ENCODE peak calls at places on chromosome 11, in five cellular contexts. H is activated CD4-positive, alpha-beta memory T cell treated with anti-CD3 and anti-CD28 coated beads, Interleukin-2, amount 10 ng/mL, durations not matched to agents 7 days and 5 days; M is upper lobe of left lung; S is T-helper 2 cell; Z is stimulated activated CD4-positive, alpha-beta T cell treated with anti-CD3 and anti-CD28 coated beads, TNF-alpha, amount 100 ng/mL, for 4 hours. W is an unnamed sample.

GRCh38 chr11:108125126-108125525 is 3.8 kb downstream of the ACAT1 start:
- DNase-seq in M (no peak), S (no peak), Z (no peak), H (no peak), W (no peak)

GRCh38 chr11:560305-561147 is at the start of the genes LMNTD2 and RASSF7:
- DNase-seq in M (peak), S (peak), Z (peak), H (peak), W (peak)

GRCh38 chr11:110071197-110071596 is 22.0 kb upstream of the ZC3H12C start:
- DNase-seq in H (no peak), M (no peak), Z (no peak), S (no peak), W (no peak)

GRCh38 chr11:2963112-2963754 is 28.9 kb downstream of the NAP1L4 start:
- DNase-seq in Z (no peak), H (no peak), M (no peak), S (no peak), W (no peak)

GRCh38 chr11:73393479-73394415 is 17.5 kb downstream of the RELT start:
- DNase-seq in H (peak), M (no peak), S (peak), Z (peak), W (peak)

GRCh38 chr11:6481924-6482275 is 599 bp downstream of the TIMM10B start:
- DNase-seq in H (no peak), M (no peak), S (no peak), Z (no peak), W (no peak)

GRCh38 chr11:118277312-118277711 is 13.2 kb upstream of the MPZL2 start:
- DNase-seq in H (no peak), S (no peak), M (no peak), Z (no peak), W (no peak)

GRCh38 chr11:2570211-2570811 is 125.5 kb downstream of the KCNQ1 start:
- DNase-seq in H (no peak), Z (no peak), S (no peak), M (peak), W (no peak)

GRCh38 chr11:130689222-130689908 is 226.9 kb downstream of the SNX19 start:
- DNase-seq in Z (no peak), H (no peak), S (no peak), M (no peak), W (no peak)

GRCh38 chr11:75577198-75577597 is 15.1 kb downstream of the SERPINH1 start:
- DNase-seq in M (no peak), H (peak), S (peak), Z (no peak), W (peak)

GRCh38 chr11:8747173-8747572 is 64.6 kb downstream of the RPL27A start:
- DNase-seq in M (no peak), S (no peak), H (no peak), Z (no peak), W (no peak)

GRCh38 chr11:119843760-119844330 is 114.8 kb upstream of the NECTIN1 start:
- DNase-seq in Z (no peak), M (no peak), H (no peak), S (no peak), W (no peak)

GRCh38 chr11:73480677-73481076 is 104.5 kb downstream of the RELT start:
- DNase-seq in S (no peak), Z (no peak), M (no peak), H (no peak), W (no peak)

GRCh38 chr11:75949023-75949672 is 134.1 kb downstream of the UVRAG start:
- DNase-seq in Z (no peak), S (no peak), H (no peak), M (no peak), W (no peak)

GRCh38 chr11:8093931-8094575 is 13.0 kb downstream of the TUB start:
- DNase-seq in S (no peak), M (peak), Z (no peak), H (peak), W (no peak)

GRCh38 chr11:2768471-2769408 is 68.9 kb upstream of the KCNQ1OT1 start:
- DNase-seq in S (no peak), Z (no peak), H (peak), M (peak), W (no peak)

GRCh38 chr11:62020661-62021060 is 53.2 kb upstream of the FTH1 start:
- DNase-seq in Z (no peak), S (no peak), H (no peak), M (no peak), W (no peak)

GRCh38 chr11:119791701-119792151 is 62.7 kb upstream of the NECTIN1 start:
- DNase-seq in Z (no peak), S (no peak), M (no peak), H (no peak), W (no peak)

GRCh38 chr11:12269104-12269441 is 108.3 kb upstream of the PARVA start:
- DNase-seq in H (no peak), M (no peak), S (no peak), Z (no peak), W (no peak)